ENCODE peak calls at places on chromosomes 4 and X, in six cellular contexts. Z is left ventricle myocardium inferior, H is K562, U is aorta, Y is psoas muscle, B is PC-3. E is an unnamed sample. For H3K4me1 and H3K36me3, the result is how much of the 10 kb centered on the place peaks cover.

GRCh38 chr4:5143940-5144339 is 92.7 kb downstream of the STK32B start:
- DNase-seq in Y (peak), H (no peak), Z (no peak), U (no peak), B (no peak), E (no peak)

GRCh38 chrX:123731258-123731986 is 1.4 kb downstream of the THOC2 start:
- DNase-seq in U (no peak), B (peak), Z (no peak), H (peak), Y (no peak), E (peak)

GRCh38 chr4:163300445-163300844 is 32.0 kb downstream of the NPY1R start:
- DNase-seq in B (no peak), Y (no peak), Z (no peak), H (no peak), U (no peak), E (no peak)

GRCh38 chrX:9700555-9700954 is 65.1 kb downstream of the GPR143 start:
- DNase-seq in Z (no peak), Y (no peak), B (no peak), U (no peak), H (no peak), E (no peak)

GRCh38 chrX:37420179-37420578 is 71.0 kb downstream of the PRRG1 start:
- DNase-seq in H (no peak), B (peak), Z (no peak), Y (no peak), U (no peak), E (no peak)

GRCh38 chrX:103831342-103831802 is 685 bp downstream of the RAB9B start:
- DNase-seq in U (no peak), B (peak), Y (no peak), H (peak), Z (no peak), E (no peak)

GRCh38 chrX:118751950-118752783 is 24.8 kb downstream of the IL13RA1 start:
- DNase-seq in Z (no peak), H (no peak), Y (no peak), B (no peak), U (no peak), E (no peak)

GRCh38 chr4:154366956-154367355 is 124.6 kb downstream of the DCHS2 start:
- DNase-seq in U (no peak), B (no peak), Y (no peak), Z (no peak), H (no peak), E (no peak)

GRCh38 chr4:58669783-58670182 is 1559.6 kb upstream of the IGFBP7 start:
- DNase-seq in B (no peak), Z (no peak), Y (no peak), U (no peak), H (no peak), E (no peak)

GRCh38 chr4:89773793-89774192 is 63.2 kb downstream of the SNCA start:
- DNase-seq in U (no peak), Y (no peak), Z (no peak), H (no peak), B (no peak), E (no peak)

GRCh38 chr4:83329521-83330105 is 5.0 kb downstream of the HPSE start:
- DNase-seq in H (no peak), U (no peak), B (peak), Y (no peak), Z (no peak), E (no peak)

GRCh38 chr4:3642806-3643517 is 110.7 kb upstream of the LRPAP1 start:
- DNase-seq in Z (no peak), H (no peak), Y (peak), B (no peak), U (no peak), E (no peak)

GRCh38 chr4:25818293-25819240 is 44.2 kb downstream of the SEL1L3 start:
- DNase-seq in H (no peak), Y (no peak), U (no peak), B (peak), Z (no peak), E (no peak)

GRCh38 chrX:150163181-150163930 is 199.8 kb upstream of the MAMLD1 start:
- DNase-seq in H (no peak), B (no peak), Y (no peak), Z (no peak), U (no peak), E (no peak)

GRCh38 chr4:107631568-107631967 is 88.5 kb downstream of the PAPSS1 start:
- DNase-seq in U (peak), H (no peak), B (no peak), Y (no peak), Z (no peak), E (no peak)

GRCh38 chr4:15912961-15913630 is 25.4 kb downstream of the FGFBP1 start:
- DNase-seq in Z (no peak), H (no peak), B (no peak), U (no peak), Y (no peak), E (no peak)

GRCh38 chr4:3639613-3640586 is 107.7 kb upstream of the LRPAP1 start:
- DNase-seq in Z (no peak), H (no peak), U (peak), Y (peak), B (no peak), E (no peak)

DNA sequence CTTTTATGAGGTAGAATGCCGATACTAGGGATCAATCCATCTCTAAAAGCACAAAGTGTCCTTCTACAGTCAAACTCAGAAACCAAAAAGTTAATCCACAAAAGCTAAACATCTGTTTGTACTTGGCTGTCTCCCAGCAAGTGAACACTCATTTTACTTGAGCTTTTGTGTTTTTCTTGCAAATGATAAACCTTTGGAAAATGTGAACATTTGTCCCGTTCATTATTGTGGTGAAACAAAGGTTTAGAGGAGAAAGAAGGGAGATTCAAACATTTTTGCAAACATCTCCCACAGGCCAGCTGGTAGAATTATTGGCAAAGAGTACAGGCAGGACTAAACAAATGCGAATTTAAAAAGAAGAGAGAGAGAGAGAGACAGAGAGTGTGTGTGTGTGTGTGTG is 300.6 kb upstream of the SPANXN1 start:
- DNase-seq in Z (no peak), H (no peak), U (no peak), Y (no peak), B (no peak), E (no peak)
- H3K27ac ChIP-seq in Z (no peak), H (no peak), U (no peak), Y (no peak), B (peak), E (no peak)

DNA sequence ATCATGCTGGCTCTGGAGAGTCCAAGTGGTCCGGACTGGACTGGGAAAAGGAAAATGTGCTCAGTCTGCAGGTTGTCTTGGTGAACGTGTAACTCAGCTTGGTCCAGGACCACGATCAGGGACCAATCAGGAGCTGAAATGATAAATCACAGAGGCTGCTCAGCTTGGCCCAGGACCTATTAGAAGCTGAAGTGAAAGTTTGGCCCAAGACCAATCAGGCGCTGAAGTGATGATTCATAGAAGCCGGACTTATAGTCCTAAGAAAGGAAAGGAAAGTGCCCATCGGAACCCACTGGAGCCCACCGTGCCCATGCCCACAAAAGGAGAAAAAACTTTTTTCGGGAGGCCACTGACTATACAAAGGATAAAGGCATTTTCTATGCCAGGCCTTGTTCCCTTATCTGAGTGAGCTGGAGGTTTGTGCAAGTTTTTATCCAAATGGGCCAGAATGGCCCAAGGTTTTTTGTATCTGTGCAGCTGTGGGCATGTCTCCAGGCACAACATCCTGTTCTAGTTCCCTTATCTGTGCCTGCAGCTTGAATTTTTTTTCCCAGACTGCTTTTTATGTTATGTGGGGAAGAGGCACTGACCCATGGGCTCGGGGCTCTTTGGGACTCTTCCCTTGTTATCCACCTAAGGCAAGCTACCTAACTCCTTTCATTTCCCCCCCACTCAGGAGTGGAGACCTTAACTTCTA is 194.4 kb downstream of the FAM133A start:
- DNase-seq in U (no peak), B (no peak), H (no peak), Z (no peak), Y (no peak), E (no peak)
- H3K4me1 ChIP-seq in U (under half), B (under half), H (under half), Z (under half), Y (under half), E (under half)

GRCh38 chr4:24529555-24529954 is 54.8 kb downstream of the DHX15 start:
- DNase-seq in B (no peak), Z (no peak), H (no peak), U (no peak), Y (no peak), E (no peak)
- H3K36me3 ChIP-seq in B (half or more), Z (half or more), H (half or more), U (under half), Y (under half), E (half or more)

DNA sequence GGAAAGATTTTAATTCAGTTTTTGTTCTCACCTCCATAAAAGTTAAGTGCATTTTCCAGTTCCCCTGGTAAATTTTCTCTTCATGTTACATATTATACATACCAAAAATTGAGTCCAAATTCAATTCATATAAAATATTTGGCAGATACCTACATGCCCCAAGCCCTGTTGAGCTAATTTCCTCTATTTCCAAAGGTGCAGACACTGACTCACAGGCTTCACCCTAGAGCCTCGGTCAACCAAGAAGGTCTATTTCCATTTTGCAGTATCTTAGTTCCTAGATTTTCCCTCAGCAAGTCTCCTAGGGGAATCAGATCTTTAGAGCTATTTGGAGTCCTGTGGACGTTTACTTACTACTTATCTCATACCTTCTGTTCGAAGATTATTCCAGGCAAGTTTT is 174.4 kb downstream of the TSPAN5 start:
- DNase-seq in Y (no peak), Z (no peak), U (no peak), H (no peak), B (peak), E (no peak)
- H3K27ac ChIP-seq in Y (no peak), Z (no peak), U (no peak), H (no peak), B (peak), E (no peak)

DNA sequence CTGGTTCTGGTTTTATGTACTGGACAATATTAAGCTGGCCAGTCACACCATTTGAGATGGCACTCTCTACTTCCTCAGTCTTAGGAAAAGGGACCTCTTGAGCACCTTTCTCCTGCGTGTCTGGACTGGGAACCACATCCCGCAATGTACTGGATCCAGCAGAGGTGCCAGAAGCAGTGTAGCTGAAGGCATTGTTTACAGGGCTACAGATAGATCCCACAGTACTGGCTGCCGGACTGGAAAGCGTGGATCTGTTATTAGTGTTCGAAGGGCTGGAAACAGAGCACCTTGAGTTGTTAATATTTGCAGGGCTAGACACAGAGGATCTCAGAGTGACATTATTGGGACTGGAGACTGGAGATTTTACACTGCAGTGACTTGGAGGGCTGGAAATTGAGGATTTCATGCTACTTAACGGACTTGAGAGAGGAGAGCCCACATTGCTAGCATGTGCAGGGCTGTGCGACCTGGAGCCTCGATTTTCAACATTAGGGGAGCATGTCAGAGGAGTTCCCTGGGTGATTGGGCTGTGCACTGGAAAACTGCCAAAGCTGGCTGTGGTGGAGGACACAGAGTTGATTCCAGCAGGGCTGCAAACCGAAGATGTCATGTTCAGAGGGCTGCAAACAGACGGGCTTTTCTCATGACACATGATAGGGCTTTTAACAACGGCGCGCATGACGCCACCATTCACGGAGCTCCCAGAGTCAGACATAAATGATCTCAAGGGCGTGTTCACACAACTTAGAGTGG is 6.4 kb downstream of the NR3C2 start:
- DNase-seq in Z (peak), Y (peak), U (no peak), B (no peak), H (no peak), E (no peak)
- H3K4me1 ChIP-seq in Z (half or more), Y (half or more), U (under half), B (under half), H (under half), E (under half)